ENCODE peak calls at places on chromosomes 2 and 18, in seven cellular contexts. J is sigmoid colon, D is transverse colon, Z is suprapubic skin, B is upper lobe of left lung, E is spleen, O is stomach. T is an unnamed sample.

GRCh38 chr2:182642328-182642727 is 73.7 kb upstream of the DNAJC10 start:
- DNase-seq in J (peak; percentile 72), D (peak; percentile 41), Z (no peak), B (no peak), E (peak; percentile 90), O (peak; percentile 33), T (no peak)

GRCh38 chr2:205852457-205852856 is 170.2 kb downstream of the NRP2 start:
- DNase-seq in J (no peak), D (no peak), Z (no peak), B (no peak), E (no peak), O (peak; percentile 52), T (no peak)

GRCh38 chr18:3380384-3380961 is 69.5 kb upstream of the TGIF1 start:
- DNase-seq in J (no peak), D (no peak), Z (no peak), B (no peak), E (no peak), O (no peak), T (peak; percentile 88)

GRCh38 chr2:38239452-38239851 is 137.6 kb downstream of the ATL2 start:
- DNase-seq in J (peak; percentile 78), D (no peak), Z (no peak), B (no peak), E (no peak), O (no peak), T (no peak)

GRCh38 chr2:46270384-46270783 is 26.8 kb upstream of the EPAS1 start:
- DNase-seq in J (no peak), D (no peak), Z (no peak), B (no peak), E (no peak), O (no peak), T (peak; percentile 50)

GRCh38 chr2:160464996-160465395 is 28.6 kb downstream of the RBMS1 start:
- DNase-seq in J (no peak), D (no peak), Z (no peak), B (no peak), E (no peak), O (no peak), T (no peak)

GRCh38 chr2:186518945-186519344 is 32.9 kb downstream of the ZC3H15 start:
- DNase-seq in J (no peak), D (no peak), Z (no peak), B (no peak), E (no peak), O (no peak), T (no peak)

GRCh38 chr2:216994231-216994997 is 134.6 kb upstream of the TNP1 start:
- DNase-seq in J (no peak), D (no peak), Z (no peak), B (peak; percentile 19), E (no peak), O (no peak), T (no peak)

GRCh38 chr2:98935777-98936132 is 270 bp downstream of the CRACDL start:
- DNase-seq in J (no peak), D (no peak), Z (no peak), B (peak; percentile 88), E (no peak), O (no peak), T (no peak)

GRCh38 chr18:32048507-32049091 is 30.0 kb downstream of the RNF125 start:
- DNase-seq in J (peak; percentile 72), D (peak; percentile 68), Z (no peak), B (no peak), E (no peak), O (no peak), T (no peak)

GRCh38 chr2:239370403-239370802 is 30.4 kb downstream of the HDAC4 start:
- DNase-seq in J (peak; percentile 68), D (no peak), Z (peak; percentile 56), B (no peak), E (peak; percentile 81), O (no peak), T (no peak)

GRCh38 chr2:229220254-229220653 is 50.8 kb downstream of the PID1 start:
- DNase-seq in J (no peak), D (no peak), Z (no peak), B (no peak), E (no peak), O (no peak), T (no peak)

DNA sequence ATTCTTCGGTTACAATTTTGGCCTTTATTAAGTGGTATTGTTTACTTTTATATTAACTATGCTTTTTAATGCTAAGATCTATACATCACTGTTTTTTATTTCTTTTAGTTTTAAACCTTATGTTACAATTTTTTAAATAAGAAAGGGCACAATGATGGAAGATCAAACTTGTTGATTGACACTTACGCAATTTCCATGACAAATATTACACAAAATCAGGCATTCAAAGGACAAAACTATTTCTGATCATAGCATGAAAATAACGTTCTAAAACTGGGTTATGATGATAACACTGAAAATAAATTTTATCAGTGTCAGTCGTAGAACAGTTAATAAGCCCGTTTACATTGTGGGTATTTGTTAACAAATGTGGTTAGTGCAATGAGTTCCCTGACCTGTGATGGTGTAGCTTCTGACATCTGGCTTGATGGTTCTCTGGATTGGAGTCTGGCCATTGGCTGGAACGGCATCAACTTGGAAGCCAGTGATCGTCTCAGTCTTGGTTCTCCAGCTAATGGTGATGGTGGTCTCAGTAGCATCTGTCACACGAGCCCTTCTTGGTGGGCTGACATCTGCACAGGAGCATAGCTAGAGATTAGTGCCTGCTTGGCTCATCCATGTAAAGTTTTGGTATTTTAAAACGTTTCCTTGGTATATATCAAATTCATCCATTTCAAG is 59.6 kb downstream of the FN1 start:
- DNase-seq in J (no peak), D (no peak), Z (no peak), B (no peak), E (no peak), O (no peak), T (no peak)
- TF ChIP-seq POLR2AphosphoS5 in J (no peak), D (no peak), Z (no peak), B (no peak), E (no peak), O (no peak), T (no peak)

DNA sequence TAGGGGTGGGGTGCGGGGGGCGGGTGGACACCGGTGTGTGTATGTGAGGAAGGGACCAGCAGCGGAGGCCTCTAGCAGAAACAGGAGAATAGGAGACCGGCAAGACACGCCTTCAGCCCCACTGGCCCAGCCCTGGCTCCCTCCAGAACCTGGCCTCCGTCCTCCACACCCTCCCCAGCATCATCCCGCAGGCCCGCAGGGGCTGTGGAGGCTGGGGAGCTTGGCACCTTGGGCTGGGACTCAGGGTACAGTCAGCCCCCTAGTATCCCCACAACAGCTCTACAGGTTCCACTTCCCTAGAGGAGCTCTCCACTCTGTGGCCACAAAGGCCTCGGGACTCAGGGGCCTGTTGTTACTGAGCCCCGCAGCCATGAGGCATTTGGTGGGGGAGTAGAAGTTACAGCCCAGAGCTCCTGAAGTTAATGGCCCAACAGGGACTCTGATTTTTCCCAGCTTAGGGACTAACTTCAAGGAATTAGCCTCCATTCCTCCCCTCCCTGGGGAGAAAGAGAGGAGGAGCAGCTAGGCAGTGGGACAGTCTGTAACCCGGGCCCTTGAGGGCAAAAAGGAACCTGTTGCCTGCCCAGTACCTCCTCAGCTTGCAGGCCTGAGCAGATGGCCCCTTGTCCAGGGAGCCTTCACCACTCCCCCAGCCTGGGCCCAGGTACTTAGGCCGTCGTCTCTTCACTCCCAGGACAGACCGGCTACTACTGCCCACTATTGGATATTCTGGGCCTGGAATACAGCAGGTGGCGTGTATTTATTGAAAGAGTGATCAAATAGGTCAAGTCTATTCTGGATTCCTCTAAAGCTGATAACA is 20.0 kb downstream of the SH2D6 start:
- DNase-seq in J (no peak), D (no peak), Z (no peak), B (peak; percentile 81), E (peak; percentile 86), O (peak; percentile 41), T (no peak)
- TF ChIP-seq POLR2A in J (no peak), D (no peak), Z (no peak), B (peak; percentile 26), E (no peak), O (no peak), T (no peak)

GRCh38 chr2:224925822-224926124 is 116.5 kb downstream of the DOCK10 start:
- DNase-seq in J (no peak), D (no peak), Z (no peak), B (no peak), E (no peak), O (no peak), T (no peak)
- H3K36me3 ChIP-seq in J (no peaks in the 10 kb centered on the region), D (no peaks in the 10 kb centered on the region), Z (no peaks in the 10 kb centered on the region), B (no peaks in the 10 kb centered on the region), E (no peaks in the 10 kb centered on the region), O (no peaks in the 10 kb centered on the region), T (no peaks in the 10 kb centered on the region)

GRCh38 chr18:61677435-61677830 is 215.4 kb downstream of the RNF152 start:
- DNase-seq in J (no peak), D (no peak), Z (no peak), B (no peak), E (no peak), O (no peak), T (no peak)
- TF ChIP-seq POLR2AphosphoS5 in J (no peak), D (no peak), Z (no peak), B (no peak), E (no peak), O (no peak), T (no peak)

GRCh38 chr2:62789518-62789917 is 84.0 kb downstream of the EHBP1 start:
- DNase-seq in J (no peak), D (no peak), Z (no peak), B (no peak), E (no peak), O (no peak), T (no peak)
- TF ChIP-seq POLR2A in J (no peak), D (no peak), Z (no peak), B (no peak), E (no peak), O (no peak), T (no peak)

GRCh38 chr2:202449344-202449743 is 73.2 kb downstream of the BMPR2 start:
- DNase-seq in J (no peak), D (no peak), Z (no peak), B (no peak), E (no peak), O (no peak), T (no peak)

GRCh38 chr2:202460119-202460518 is 84.0 kb downstream of the BMPR2 start:
- DNase-seq in J (no peak), D (no peak), Z (no peak), B (no peak), E (no peak), O (no peak), T (no peak)

GRCh38 chr2:202450785-202451184 is 74.7 kb downstream of the BMPR2 start:
- DNase-seq in J (no peak), D (no peak), Z (no peak), B (no peak), E (no peak), O (no peak), T (no peak)

GRCh38 chr2:202452744-202453143 is 76.6 kb downstream of the BMPR2 start:
- DNase-seq in J (no peak), D (no peak), Z (no peak), B (no peak), E (no peak), O (no peak), T (no peak)

GRCh38 chr2:202455114-202455513 is 79.0 kb downstream of the BMPR2 start:
- DNase-seq in J (no peak), D (no peak), Z (no peak), B (no peak), E (no peak), O (no peak), T (no peak)
- H3K36me3 ChIP-seq in J (no peaks in the 10 kb centered on the region), D (no peaks in the 10 kb centered on the region), Z (no peaks in the 10 kb centered on the region), B (no peaks in the 10 kb centered on the region), E (no peaks in the 10 kb centered on the region), O (no peaks in the 10 kb centered on the region), T (no peaks in the 10 kb centered on the region)

GRCh38 chr2:213609570-213610170 is 325.4 kb downstream of the SPAG16 start:
- DNase-seq in J (no peak), D (no peak), Z (no peak), B (no peak), E (no peak), O (no peak), T (no peak)
- TF ChIP-seq POLR2AphosphoS5 in J (no peak), D (no peak), Z (no peak), B (no peak), E (no peak), O (no peak), T (no peak)

GRCh38 chr18:22559414-22560282 is 141.9 kb upstream of the CTAGE1 start:
- DNase-seq in J (peak; percentile 73), D (peak; percentile 52), Z (no peak), B (peak; percentile 92), E (peak; percentile 81), O (peak; percentile 57), T (peak; percentile 95)
- TF ChIP-seq POLR2A in J (no peak), D (no peak), Z (no peak), B (no peak), E (no peak), O (no peak), T (no peak)